ENCODE peak calls at places on chromosome 5, in ten cellular contexts. One of them, this sample, is unnamed.

GRCh38 chr5:148909766-148910165 is 83.4 kb downstream of the ADRB2 start:
- DNase-seq in iris pigment epithelial cell: no peak
- DNase-seq in brain microvascular endothelial cell: no peak
- DNase-seq in DMS153: no peak
- DNase-seq in cardiac septum: no peak
- DNase-seq in GM13976: no peak
- DNase-seq in dorsolateral prefrontal cortex: no peak
- DNase-seq in osteocyte: no peak
- DNase-seq in vagina: no peak
- DNase-seq in Right ventricle myocardium inferior: no peak
- DNase-seq in this sample: peak; percentile 73

GRCh38 chr5:176497852-176498251 is 39.4 kb downstream of the RNF44 start:
- DNase-seq in iris pigment epithelial cell: peak; percentile 49
- DNase-seq in brain microvascular endothelial cell: peak; percentile 26
- DNase-seq in DMS153: no peak
- DNase-seq in cardiac septum: no peak
- DNase-seq in GM13976: no peak
- DNase-seq in dorsolateral prefrontal cortex: no peak
- DNase-seq in osteocyte: no peak
- DNase-seq in vagina: no peak
- DNase-seq in Right ventricle myocardium inferior: no peak
- DNase-seq in this sample: peak; percentile 93

GRCh38 chr5:73214921-73215490 is 42.0 kb downstream of the TMEM174 start:
- DNase-seq in iris pigment epithelial cell: no peak
- DNase-seq in brain microvascular endothelial cell: no peak
- DNase-seq in DMS153: peak; percentile 52
- DNase-seq in cardiac septum: no peak
- DNase-seq in GM13976: no peak
- DNase-seq in dorsolateral prefrontal cortex: no peak
- DNase-seq in osteocyte: no peak
- DNase-seq in vagina: no peak
- DNase-seq in Right ventricle myocardium inferior: no peak
- DNase-seq in this sample: no peak

GRCh38 chr5:10577371-10578291 is 13.8 kb downstream of the ANKRD33B start:
- DNase-seq in iris pigment epithelial cell: no peak
- DNase-seq in brain microvascular endothelial cell: no peak
- DNase-seq in DMS153: no peak
- DNase-seq in cardiac septum: no peak
- DNase-seq in GM13976: no peak
- DNase-seq in dorsolateral prefrontal cortex: no peak
- DNase-seq in osteocyte: no peak
- DNase-seq in vagina: peak; percentile 78
- DNase-seq in Right ventricle myocardium inferior: no peak
- DNase-seq in this sample: no peak

GRCh38 chr5:38931731-38932130 is 85.9 kb downstream of the OSMR start:
- DNase-seq in iris pigment epithelial cell: peak; percentile 38
- DNase-seq in brain microvascular endothelial cell: peak; percentile 44
- DNase-seq in DMS153: no peak
- DNase-seq in cardiac septum: no peak
- DNase-seq in GM13976: no peak
- DNase-seq in dorsolateral prefrontal cortex: no peak
- DNase-seq in osteocyte: no peak
- DNase-seq in vagina: no peak
- DNase-seq in Right ventricle myocardium inferior: no peak
- DNase-seq in this sample: no peak

GRCh38 chr5:94402096-94402495 is 216.3 kb downstream of the KIAA0825 start:
- DNase-seq in iris pigment epithelial cell: no peak
- DNase-seq in brain microvascular endothelial cell: no peak
- DNase-seq in DMS153: no peak
- DNase-seq in cardiac septum: no peak
- DNase-seq in GM13976: no peak
- DNase-seq in dorsolateral prefrontal cortex: no peak
- DNase-seq in osteocyte: no peak
- DNase-seq in vagina: no peak
- DNase-seq in Right ventricle myocardium inferior: no peak
- DNase-seq in this sample: peak; percentile 15

GRCh38 chr5:55636177-55636576 is 75.9 kb downstream of the SLC38A9 start:
- DNase-seq in iris pigment epithelial cell: no peak
- DNase-seq in brain microvascular endothelial cell: no peak
- DNase-seq in DMS153: peak; percentile 49
- DNase-seq in cardiac septum: no peak
- DNase-seq in GM13976: no peak
- DNase-seq in dorsolateral prefrontal cortex: no peak
- DNase-seq in osteocyte: no peak
- DNase-seq in vagina: no peak
- DNase-seq in Right ventricle myocardium inferior: no peak
- DNase-seq in this sample: no peak

GRCh38 chr5:32678472-32678871 is 32.6 kb upstream of the NPR3 start:
- DNase-seq in iris pigment epithelial cell: no peak
- DNase-seq in brain microvascular endothelial cell: no peak
- DNase-seq in DMS153: no peak
- DNase-seq in cardiac septum: no peak
- DNase-seq in GM13976: no peak
- DNase-seq in dorsolateral prefrontal cortex: no peak
- DNase-seq in osteocyte: no peak
- DNase-seq in vagina: no peak
- DNase-seq in Right ventricle myocardium inferior: no peak
- DNase-seq in this sample: no peak